ENCODE peak calls at places on chromosomes 1 and 21, in six cellular contexts. E, L, T, O, Z and P are unnamed samples.

GRCh38 chr1:29896300-29896699 is 660.0 kb downstream of the PTPRU start:
- DNase-seq in E (no peak), L (no peak), T (no peak), O (no peak), Z (no peak), P (no peak)

GRCh38 chr1:60956520-60956919 is 125.8 kb upstream of the NFIA start:
- DNase-seq in E (no peak), L (no peak), T (no peak), O (no peak), Z (no peak), P (no peak)

GRCh38 chr1:222283147-222283768 is 264.6 kb downstream of the HHIPL2 start:
- DNase-seq in E (no peak), L (peak; percentile 83), T (no peak), O (no peak), Z (no peak), P (no peak)

GRCh38 chr1:115977481-115978258 is 1.4 kb downstream of the SLC22A15 start:
- DNase-seq in E (no peak), L (peak; percentile 80), T (no peak), O (peak; percentile 70), Z (peak; percentile 96), P (no peak)

GRCh38 chr21:38839683-38840286 is 34.1 kb downstream of the ETS2 start:
- DNase-seq in E (no peak), L (peak; percentile 92), T (no peak), O (no peak), Z (peak; percentile 55), P (no peak)

GRCh38 chr1:116096013-116096618 is 15.1 kb upstream of the MAB21L3 start:
- DNase-seq in E (no peak), L (no peak), T (no peak), O (no peak), Z (no peak), P (no peak)

GRCh38 chr1:211938473-211939080 is 96.8 kb downstream of the INTS7 start:
- DNase-seq in E (no peak), L (no peak), T (no peak), O (no peak), Z (no peak), P (no peak)

GRCh38 chr1:228101994-228102790 is 933 bp downstream of the C1orf35 start:
- DNase-seq in E (peak; percentile 51), L (no peak), T (peak; percentile 66), O (peak; percentile 81), Z (peak; percentile 76), P (no peak)

GRCh38 chr21:44582055-44582454 is 1.7 kb upstream of the KRTAP10-5 start:
- DNase-seq in E (no peak), L (no peak), T (no peak), O (no peak), Z (no peak), P (no peak)

GRCh38 chr1:11929849-11930248 is 3.6 kb upstream of the KIAA2013 start:
- DNase-seq in E (no peak), L (peak; percentile 25), T (no peak), O (no peak), Z (peak; percentile 60), P (peak; percentile 55)

GRCh38 chr1:42966688-42967609 is 8.3 kb upstream of the SLC2A1 start:
- DNase-seq in E (peak; percentile 32), L (peak; percentile 89), T (no peak), O (no peak), Z (peak; percentile 84), P (peak; percentile 95)

GRCh38 chr21:45260191-45260795 is 27.4 kb downstream of the POFUT2 start:
- DNase-seq in E (no peak), L (no peak), T (no peak), O (no peak), Z (no peak), P (no peak)

GRCh38 chr1:235940282-235940681 is 73.6 kb upstream of the LYST start:
- DNase-seq in E (no peak), L (no peak), T (no peak), O (no peak), Z (peak; percentile 92), P (no peak)

GRCh38 chr21:35473496-35473895 is 424.4 kb upstream of the RUNX1 start:
- DNase-seq in E (no peak), L (no peak), T (no peak), O (no peak), Z (peak; percentile 4), P (no peak)

GRCh38 chr1:147612366-147612765 is 58.0 kb downstream of the ACP6 start:
- DNase-seq in E (no peak), L (no peak), T (no peak), O (no peak), Z (no peak), P (peak; percentile 99)

GRCh38 chr1:99648107-99648506 is 2.2 kb downstream of the PALMD start:
- DNase-seq in E (peak; percentile 16), L (no peak), T (no peak), O (peak; percentile 57), Z (no peak), P (no peak)

GRCh38 chr1:151294748-151295462 is 12.8 kb downstream of the ZNF687 start:
- DNase-seq in E (no peak), L (no peak), T (no peak), O (no peak), Z (no peak), P (no peak)

GRCh38 chr1:90346757-90347156 is 351.8 kb downstream of the ZNF326 start:
- DNase-seq in E (no peak), L (no peak), T (no peak), O (no peak), Z (no peak), P (no peak)

GRCh38 chr1:183600136-183600535 is 9.9 kb upstream of the NCF2 start:
- DNase-seq in E (no peak), L (peak; percentile 83), T (no peak), O (no peak), Z (peak; percentile 69), P (no peak)

GRCh38 chr1:193707271-193708015 is 521.0 kb upstream of the B3GALT2 start:
- DNase-seq in E (no peak), L (peak; percentile 70), T (no peak), O (no peak), Z (no peak), P (no peak)

GRCh38 chr1:207304710-207305151 is 16.7 kb upstream of the CD55 start:
- DNase-seq in E (no peak), L (no peak), T (no peak), O (no peak), Z (no peak), P (peak; percentile 74)

GRCh38 chr1:223887724-223888428 is 42.1 kb upstream of the TP53BP2 start:
- DNase-seq in E (no peak), L (peak; percentile 96), T (no peak), O (no peak), Z (no peak), P (peak; percentile 87)

GRCh38 chr1:161307230-161307768 is 2.5 kb downstream of the MPZ start:
- DNase-seq in E (no peak), L (no peak), T (no peak), O (no peak), Z (peak; percentile 94), P (no peak)

GRCh38 chr21:35257413-35257812 is 208.3 kb upstream of the RUNX1 start:
- DNase-seq in E (no peak), L (peak; percentile 79), T (no peak), O (no peak), Z (no peak), P (peak; percentile 43)

GRCh38 chr1:221563476-221563921 is 178.4 kb downstream of the DUSP10 start:
- DNase-seq in E (no peak), L (no peak), T (no peak), O (no peak), Z (no peak), P (no peak)